ENCODE peak calls at places on chromosomes 4 and X, in five cellular contexts. S is left ventricle myocardium inferior, Q is psoas muscle, T is cardiac muscle cell, M is mammary epithelial cell. F is an unnamed sample.

GRCh38 chr4:14920759-14921313 is 81.4 kb upstream of the CPEB2 start:
- DNase-seq in S (no peak), Q (no peak), T (no peak), M (no peak), F (no peak)

GRCh38 chr4:90979551-90979950 is 852.4 kb downstream of the CCSER1 start:
- DNase-seq in S (no peak), Q (no peak), T (no peak), M (no peak), F (no peak)

GRCh38 chr4:4689694-4690440 is 148.0 kb upstream of the STX18 start:
- DNase-seq in S (no peak), Q (no peak), T (no peak), M (no peak), F (peak; percentile 62)

GRCh38 chrX:153551135-153551534 is 33.7 kb downstream of the ATP2B3 start:
- DNase-seq in S (no peak), Q (no peak), T (no peak), M (peak; percentile 8), F (no peak)

GRCh38 chr4:13766722-13767495 is 139.4 kb upstream of the BOD1L1 start:
- DNase-seq in S (no peak), Q (no peak), T (no peak), M (peak; percentile 35), F (no peak)

GRCh38 chr4:152652102-152652501 is 27.7 kb downstream of the TMEM154 start:
- DNase-seq in S (no peak), Q (no peak), T (no peak), M (no peak), F (no peak)

GRCh38 chr4:128811571-128812359 is 2.3 kb downstream of the JADE1 start:
- DNase-seq in S (peak; percentile 92), Q (peak; percentile 97), T (peak; percentile 93), M (peak; percentile 88), F (peak; percentile 89)

GRCh38 chrX:6053126-6053625 is 175.5 kb downstream of the NLGN4X start:
- DNase-seq in S (no peak), Q (no peak), T (no peak), M (no peak), F (no peak)

GRCh38 chr4:51845055-51845426 is 2.1 kb downstream of the DCUN1D4 start:
- DNase-seq in S (no peak), Q (no peak), T (no peak), M (no peak), F (no peak)

GRCh38 chr4:164501074-164501473 is 252.9 kb upstream of the SMIM31 start:
- DNase-seq in S (no peak), Q (no peak), T (no peak), M (peak; percentile 41), F (no peak)

GRCh38 chr4:24067367-24067766 is 177.5 kb upstream of the PPARGC1A start:
- DNase-seq in S (no peak), Q (no peak), T (no peak), M (no peak), F (no peak)

GRCh38 chr4:47954245-47954644 is 39.9 kb upstream of the NFXL1 start:
- DNase-seq in S (no peak), Q (no peak), T (no peak), M (no peak), F (no peak)

GRCh38 chr4:165684177-165684870 is 188.7 kb upstream of the TLL1 start:
- DNase-seq in S (no peak), Q (no peak), T (no peak), M (peak; percentile 90), F (no peak)

GRCh38 chrX:106706466-106706865 is 20.0 kb upstream of the RNF128 start:
- DNase-seq in S (no peak), Q (no peak), T (no peak), M (no peak), F (no peak)

GRCh38 chrX:2828404-2829065 is at the start of gene GYG2:
- DNase-seq in S (no peak), Q (no peak), T (peak; percentile 83), M (no peak), F (no peak)

GRCh38 chr4:59044316-59044715 is 1934.1 kb upstream of the IGFBP7 start:
- DNase-seq in S (no peak), Q (no peak), T (peak; percentile 7), M (no peak), F (no peak)

GRCh38 chrX:66919280-66919832 is 280.5 kb upstream of the EDA2R start:
- DNase-seq in S (no peak), Q (no peak), T (no peak), M (no peak), F (no peak)

GRCh38 chr4:128862608-128863313 is 53.3 kb downstream of the JADE1 start:
- DNase-seq in S (no peak), Q (no peak), T (no peak), M (no peak), F (peak; percentile 71)

GRCh38 chrX:1093112-1093511 is 119.3 kb downstream of the CRLF2 start:
- DNase-seq in S (no peak), Q (no peak), T (no peak), M (no peak), F (no peak)

GRCh38 chr4:25439913-25440477 is 62.9 kb downstream of the ANAPC4 start:
- DNase-seq in S (no peak), Q (no peak), T (peak; percentile 72), M (peak; percentile 41), F (peak; percentile 80)

GRCh38 chrX:101595739-101596419 is 21.9 kb downstream of the ARMCX6 start:
- DNase-seq in S (no peak), Q (no peak), T (peak; percentile 65), M (peak; percentile 48), F (peak; percentile 69)

GRCh38 chr4:102333792-102334191 is 11.5 kb downstream of the SLC39A8 start:
- DNase-seq in S (no peak), Q (no peak), T (no peak), M (no peak), F (no peak)

DNA sequence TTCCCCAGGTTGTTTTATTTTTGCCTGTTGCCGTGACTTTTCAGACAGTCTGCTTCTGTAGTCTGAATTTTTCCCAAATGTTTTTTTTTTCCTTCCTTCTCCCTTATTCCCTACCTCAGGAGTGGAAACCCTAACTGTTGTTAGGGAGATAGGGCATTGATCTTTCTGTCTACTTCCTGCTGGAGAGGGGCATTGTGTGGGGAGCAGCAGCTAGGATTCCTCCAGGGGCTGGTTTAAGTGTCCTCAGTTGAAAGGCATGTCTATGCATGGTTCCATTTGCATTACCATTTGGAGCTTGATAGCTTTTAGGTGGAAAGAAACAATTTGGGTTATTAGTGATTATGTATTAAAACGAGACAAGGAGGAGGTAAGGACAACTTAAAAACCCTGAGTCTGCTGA is 383.9 kb downstream of the DCAF12L2 start:
- DNase-seq in S (no peak), Q (no peak), T (no peak), M (no peak), F (no peak)
- TF ChIP-seq CTCF in S (no peak), Q (no peak), T (no peak), M (no peak), F (no peak)

DNA sequence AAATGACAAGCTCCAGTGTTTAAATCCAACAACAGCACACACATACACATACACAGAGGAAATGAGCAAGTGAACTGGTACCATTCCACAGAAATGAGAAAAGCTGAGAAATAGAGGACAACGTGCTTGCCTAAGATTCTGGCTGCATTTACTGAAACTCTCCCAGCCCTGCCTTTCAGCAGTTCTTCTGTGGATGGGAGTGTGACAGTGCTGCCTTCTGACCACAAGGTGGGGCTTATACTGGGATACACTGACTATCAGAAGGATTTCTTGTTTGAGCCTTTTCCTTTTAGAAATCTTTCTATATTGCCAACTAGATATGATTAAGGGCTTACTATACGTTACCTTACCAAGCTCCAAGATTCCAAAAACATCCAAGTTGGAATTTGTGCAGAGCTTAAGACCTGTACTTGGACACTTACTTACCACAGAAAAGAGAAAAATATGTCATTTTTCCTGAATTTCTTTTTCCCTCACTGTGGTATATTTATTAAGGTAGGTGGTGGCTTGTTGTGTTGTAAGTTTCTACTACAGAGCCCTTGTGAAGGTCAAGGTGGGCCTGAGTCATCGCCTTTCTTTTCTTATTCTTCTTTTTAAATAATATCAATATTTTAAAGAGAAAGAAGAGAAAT is 10.7 kb upstream of the CXCL8 start:
- DNase-seq in S (peak; percentile 62), Q (peak; percentile 69), T (peak; percentile 66), M (peak; percentile 84), F (peak; percentile 21)
- TF ChIP-seq CTCF in S (peak; percentile 91), Q (peak; percentile 67), T (peak; percentile 92), M (peak; percentile 96), F (peak; percentile 47)

DNA sequence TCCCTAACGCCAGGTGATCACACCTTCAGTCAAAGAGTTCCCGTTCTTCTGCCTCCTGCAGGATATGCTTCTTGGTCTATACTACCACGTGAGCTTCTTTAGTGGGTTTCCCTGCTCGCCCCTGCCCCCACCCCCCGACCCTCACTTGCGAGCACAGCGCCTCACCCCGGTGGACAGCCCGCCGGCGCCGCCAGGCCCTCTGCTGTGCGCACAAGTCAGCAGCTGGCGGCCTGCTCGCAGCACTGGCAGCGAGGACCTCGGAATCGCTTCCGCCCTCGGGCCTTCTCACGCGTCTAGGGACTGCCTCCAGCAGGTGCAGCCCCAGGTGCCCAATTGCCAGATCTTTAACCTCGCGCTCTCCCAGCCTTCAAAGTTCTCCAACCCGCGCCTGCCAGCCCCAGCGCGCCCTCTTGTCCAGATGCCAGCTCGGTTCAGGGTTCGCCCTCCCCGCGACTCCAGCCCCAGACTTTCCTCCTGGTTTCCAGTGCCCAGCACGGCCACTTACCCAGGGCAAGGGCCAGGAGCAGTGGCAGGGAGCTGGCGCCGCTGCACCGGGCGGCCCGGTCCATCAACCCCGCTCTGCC is 474 bp downstream of the BTC start:
- DNase-seq in S (no peak), Q (peak; percentile 60), T (peak; percentile 65), M (peak; percentile 44), F (peak; percentile 30)
- TF ChIP-seq CTCF in S (peak; percentile 23), Q (no peak), T (peak; percentile 52), M (peak; percentile 24), F (no peak)

GRCh38 chr4:162499478-162499877 is 335.7 kb upstream of the FSTL5 start:
- DNase-seq in S (no peak), Q (no peak), T (no peak), M (no peak), F (no peak)
- TF ChIP-seq CTCF in S (peak; percentile 38), Q (no peak), T (peak; percentile 32), M (peak; percentile 40), F (no peak)

DNA sequence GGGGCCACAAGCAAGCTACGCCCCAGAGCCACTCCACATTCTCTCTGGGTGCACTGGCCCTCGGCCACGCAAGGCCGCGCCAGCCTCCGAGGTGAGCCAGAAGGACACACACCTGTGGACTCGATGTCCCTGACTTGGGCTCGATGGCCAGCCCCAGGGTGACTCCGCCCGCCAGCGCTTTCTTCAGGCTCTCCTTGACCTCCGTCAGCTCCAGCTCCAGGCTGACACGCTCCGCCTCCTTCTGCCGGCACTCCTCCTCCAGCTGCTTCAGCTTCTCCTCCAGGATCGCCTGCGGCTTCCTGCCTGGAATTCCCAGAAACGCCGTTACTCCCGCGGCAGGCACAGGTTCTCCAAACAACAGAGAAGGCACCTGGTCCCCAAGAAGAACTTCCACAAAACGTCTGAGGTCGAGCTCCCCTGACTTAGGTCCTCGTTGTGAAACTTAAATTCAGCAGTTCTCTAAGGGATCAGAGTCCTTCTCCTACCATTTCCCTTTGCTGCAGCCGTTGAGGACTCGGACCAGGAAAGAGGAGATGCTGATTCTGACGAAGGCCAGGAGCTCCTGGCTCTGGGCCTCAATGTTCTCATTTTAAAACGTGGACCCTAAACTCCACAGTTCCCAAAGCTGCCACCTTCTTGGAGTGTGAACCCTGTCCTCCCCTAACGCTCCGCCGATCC is 166.8 kb downstream of the AFAP1 start:
- DNase-seq in S (peak; percentile 57), Q (peak; percentile 69), T (no peak), M (no peak), F (no peak)
- TF ChIP-seq CTCF in S (no peak), Q (no peak), T (no peak), M (no peak), F (no peak)